ENCODE peak calls at places on chromosomes 3 and 15, in six cellular contexts. A is aorta, W is left ventricle myocardium inferior, U is tibial artery, H is SK-MEL-5, R is NCI-H1417 treated with DMSO at 0.1 percent for 48 hours. X is an unnamed sample.

GRCh38 chr3:122572940-122573412 is 4.5 kb upstream of the PARP15 start:
- DNase-seq in A (no peak), W (no peak), U (no peak), H (peak), R (no peak), X (peak)

GRCh38 chr3:180516368-180516767 is 85.6 kb upstream of the TTC14 start:
- DNase-seq in A (peak), W (no peak), U (no peak), H (no peak), R (no peak), X (peak)

GRCh38 chr3:165545059-165545458 is 292.2 kb downstream of the BCHE start:
- DNase-seq in A (no peak), W (no peak), U (no peak), H (no peak), R (no peak), X (no peak)

GRCh38 chr3:79414821-79415220 is 353.0 kb downstream of the ROBO1 start:
- DNase-seq in A (no peak), W (peak), U (peak), H (no peak), R (no peak), X (no peak)

GRCh38 chr15:87348746-87349145 is 907.8 kb downstream of the NTRK3 start:
- DNase-seq in A (no peak), W (no peak), U (no peak), H (no peak), R (no peak), X (no peak)

GRCh38 chr3:153595186-153595815 is 433.3 kb downstream of the RAP2B start:
- DNase-seq in A (no peak), W (no peak), U (no peak), H (peak), R (peak), X (no peak)

GRCh38 chr15:59346951-59347350 is 25.7 kb downstream of the MYO1E start:
- DNase-seq in A (no peak), W (no peak), U (no peak), H (no peak), R (no peak), X (no peak)

GRCh38 chr15:25705430-25706115 is 157.6 kb downstream of the ATP10A start:
- DNase-seq in A (no peak), W (no peak), U (no peak), H (no peak), R (no peak), X (no peak)

GRCh38 chr3:55235416-55235815 is 251.7 kb downstream of the WNT5A start:
- DNase-seq in A (no peak), W (no peak), U (no peak), H (no peak), R (no peak), X (no peak)

GRCh38 chr15:62940755-62941361 is 101.7 kb upstream of the TPM1 start:
- DNase-seq in A (peak), W (peak), U (peak), H (no peak), R (no peak), X (peak)

GRCh38 chr3:22627993-22628499 is 575.1 kb upstream of the UBE2E2 start:
- DNase-seq in A (no peak), W (no peak), U (no peak), H (no peak), R (no peak), X (no peak)

GRCh38 chr3:11470031-11470853 is 173.5 kb downstream of the VGLL4 start:
- DNase-seq in A (no peak), W (no peak), U (no peak), H (no peak), R (no peak), X (no peak)

GRCh38 chr3:31829826-31830426 is 151.1 kb downstream of the OSBPL10 start:
- DNase-seq in A (no peak), W (no peak), U (no peak), H (no peak), R (no peak), X (no peak)

GRCh38 chr3:133944641-133945441 is 49.2 kb upstream of the RAB6B start:
- DNase-seq in A (no peak), W (peak), U (peak), H (no peak), R (no peak), X (peak)

GRCh38 chr3:129058441-129059194 is 2.0 kb upstream of the GP9 start:
- DNase-seq in A (no peak), W (no peak), U (no peak), H (no peak), R (no peak), X (no peak)

GRCh38 chr3:194330579-194330978 is 20.5 kb downstream of the CPN2 start:
- DNase-seq in A (peak), W (peak), U (no peak), H (no peak), R (no peak), X (no peak)

GRCh38 chr15:88438181-88438580 is 29.0 kb downstream of the MRPL46 start:
- DNase-seq in A (no peak), W (no peak), U (no peak), H (no peak), R (no peak), X (no peak)

GRCh38 chr3:150248116-150248864 is 159.8 kb upstream of the TSC22D2 start:
- DNase-seq in A (no peak), W (no peak), U (no peak), H (peak), R (no peak), X (no peak)

GRCh38 chr3:37224879-37225278 is 50.5 kb upstream of the LRRFIP2 start:
- DNase-seq in A (no peak), W (no peak), U (no peak), H (no peak), R (no peak), X (no peak)

GRCh38 chr15:47411733-47412530 is 305.4 kb upstream of the SEMA6D start:
- DNase-seq in A (peak), W (no peak), U (no peak), H (no peak), R (no peak), X (peak)

GRCh38 chr3:124059580-124059979 is 67.7 kb upstream of the ROPN1 start:
- DNase-seq in A (no peak), W (no peak), U (no peak), H (no peak), R (no peak), X (no peak)

GRCh38 chr3:52397676-52398399 is 47.1 kb downstream of the SEMA3G start:
- DNase-seq in A (peak), W (peak), U (no peak), H (no peak), R (no peak), X (no peak)

GRCh38 chr3:32045091-32045964 is 61.1 kb upstream of the GPD1L start:
- DNase-seq in A (no peak), W (no peak), U (peak), H (peak), R (no peak), X (peak)

GRCh38 chr3:156818890-156819289 is 7.3 kb upstream of the LEKR1 start:
- DNase-seq in A (no peak), W (no peak), U (no peak), H (no peak), R (no peak), X (no peak)

GRCh38 chr15:84749111-84749991 is 959 bp downstream of the ZNF592 start:
- DNase-seq in A (no peak), W (peak), U (peak), H (peak), R (no peak), X (peak)

GRCh38 chr3:52847241-52847640 is 12.4 kb upstream of the MUSTN1 start:
- DNase-seq in A (no peak), W (no peak), U (peak), H (no peak), R (no peak), X (no peak)

GRCh38 chr15:84750583-84751092 is 2.2 kb downstream of the ZNF592 start:
- DNase-seq in A (no peak), W (no peak), U (no peak), H (no peak), R (no peak), X (no peak)

GRCh38 chr3:107062787-107063186 is 314.5 kb upstream of the CCDC54 start:
- DNase-seq in A (no peak), W (no peak), U (no peak), H (no peak), R (no peak), X (no peak)

GRCh38 chr3:174329321-174329720 is 529.8 kb upstream of the NAALADL2 start:
- DNase-seq in A (no peak), W (no peak), U (no peak), H (no peak), R (no peak), X (no peak)

GRCh38 chr3:39112113-39112512 is 4.6 kb downstream of the TTC21A start:
- DNase-seq in A (no peak), W (no peak), U (peak), H (no peak), R (no peak), X (no peak)

X was measured in ovary.